ENCODE peak calls at places on chromosomes 2 and 18, in five cellular contexts. C is endothelial cell of umbilical vein, N is IMR-90, T is lower leg skin, S is hepatocyte. D is an unnamed sample.

GRCh38 chr2:152649997-152650396 is 67.3 kb downstream of the PRPF40A start:
- DNase-seq in C (no peak), N (no peak), S (no peak), T (no peak), D (no peak)

GRCh38 chr2:200619275-200619674 is 33.5 kb downstream of the AOX1 start:
- DNase-seq in N (peak; percentile 42), C (no peak), S (no peak), T (no peak), D (no peak)

GRCh38 chr2:119486196-119486827 is 38.0 kb downstream of the SCTR start:
- DNase-seq in S (peak; percentile 2), N (no peak), T (peak; percentile 7), C (no peak), D (no peak)

GRCh38 chr2:133485868-133486267 is 82.4 kb downstream of the NCKAP5 start:
- DNase-seq in C (no peak), N (no peak), T (no peak), S (no peak), D (no peak)

GRCh38 chr18:10518595-10519273 is 7.1 kb upstream of the NAPG start:
- DNase-seq in N (peak; percentile 36), T (peak; percentile 48), S (peak; percentile 63), C (peak; percentile 56), D (peak; percentile 73)

GRCh38 chr2:38499921-38500634 is 102.7 kb downstream of the HNRNPLL start:
- DNase-seq in N (no peak), T (no peak), S (no peak), C (no peak), D (peak; percentile 8)

GRCh38 chr2:159904565-159905281 is 106.7 kb upstream of the CD302 start:
- DNase-seq in T (peak; percentile 47), N (no peak), S (peak; percentile 80), C (peak; percentile 20), D (no peak)

GRCh38 chr2:27606611-27607010 is 22.2 kb downstream of the CCDC121 start:
- DNase-seq in S (no peak), N (peak; percentile 83), C (no peak), T (no peak), D (no peak)

GRCh38 chr18:1657888-1658287 is 753.2 kb downstream of the ADCYAP1 start:
- DNase-seq in T (no peak), N (no peak), S (no peak), C (no peak), D (no peak)

GRCh38 chr2:207073791-207074678 is 91.7 kb downstream of the KLF7 start:
- DNase-seq in T (no peak), N (peak; percentile 12), C (peak; percentile 70), S (no peak), D (peak; percentile 12)

GRCh38 chr18:70085641-70086040 is 119.8 kb downstream of the RTTN start:
- DNase-seq in S (no peak), C (no peak), T (no peak), N (no peak), D (no peak)

GRCh38 chr2:238967031-238967977 is 119.4 kb downstream of the TWIST2 start:
- DNase-seq in N (no peak), T (no peak), C (peak; percentile 65), S (no peak), D (no peak)

GRCh38 chr2:133040175-133040574 is 370.2 kb upstream of the LYPD1 start:
- DNase-seq in C (no peak), T (no peak), N (peak; percentile 76), S (no peak), D (no peak)

GRCh38 chr2:54429055-54429454 is 27.1 kb upstream of the SPTBN1 start:
- DNase-seq in N (no peak), T (no peak), S (no peak), C (peak; percentile 48), D (no peak)

GRCh38 chr2:39120771-39121522 is at the start of gene SOS1:
- DNase-seq in T (peak; percentile 94), S (peak; percentile 97), C (peak; percentile 95), N (peak; percentile 92), D (peak; percentile 94)

GRCh38 chr2:43101751-43102150 is 124.7 kb downstream of the ZFP36L2 start:
- DNase-seq in N (no peak), S (no peak), C (no peak), T (no peak), D (no peak)

GRCh38 chr2:69452687-69453086 is 15.5 kb upstream of the NFU1 start:
- DNase-seq in T (no peak), N (no peak), C (no peak), S (no peak), D (no peak)

GRCh38 chr2:70850905-70851304 is 15.3 kb upstream of the CD207 start:
- DNase-seq in S (no peak), C (no peak), N (no peak), T (no peak), D (no peak)

GRCh38 chr2:99032786-99033185 is 96.8 kb upstream of the CRACDL start:
- DNase-seq in C (no peak), N (no peak), S (no peak), T (no peak), D (no peak)

GRCh38 chr18:32688821-32689220 is 84.0 kb downstream of the KLHL14 start:
- DNase-seq in N (no peak), T (no peak), S (no peak), C (no peak), D (no peak)

GRCh38 chr18:62717059-62717849 is 1.9 kb downstream of the PHLPP1 start:
- DNase-seq in C (peak; percentile 58), T (peak; percentile 51), N (peak; percentile 71), S (peak; percentile 60), D (peak; percentile 77)

DNA sequence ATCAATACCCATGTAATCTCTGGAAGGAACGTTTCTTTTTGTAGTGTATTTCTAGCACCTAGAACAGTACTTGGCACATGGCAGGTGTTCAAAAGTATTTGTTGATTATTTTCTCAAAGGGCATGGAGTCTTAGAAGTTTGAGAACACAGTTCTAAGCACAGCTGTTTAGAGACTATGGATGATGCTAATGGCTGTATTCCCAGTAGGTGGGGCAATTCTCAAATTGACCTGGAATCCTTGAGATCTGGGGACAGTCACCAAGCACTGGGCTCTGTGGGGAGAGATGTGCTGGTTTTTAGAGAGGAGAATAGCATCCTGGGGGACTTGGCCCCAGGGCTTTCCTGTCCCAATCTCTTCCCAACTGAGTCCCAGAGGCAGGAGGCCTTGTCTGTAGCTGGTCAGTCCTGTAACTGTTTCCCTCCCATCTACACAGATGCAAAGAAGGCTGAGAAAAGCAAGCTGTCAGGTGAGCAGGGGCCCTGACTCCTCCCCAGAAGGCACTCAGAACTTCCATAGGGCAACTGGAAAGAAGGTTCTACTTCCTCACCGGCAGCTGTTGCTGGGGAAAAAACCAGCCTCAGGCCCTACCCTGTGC is 17.5 kb upstream of the IL36G start:
- DNase-seq in S (no peak), C (no peak), N (no peak), T (no peak), D (no peak)
- TF ChIP-seq CTCF in S (peak; percentile 5), C (no peak), N (no peak), T (no peak), D (peak; percentile 1)

GRCh38 chr2:36360834-36361233 is 5.3 kb downstream of the CRIM1 start:
- DNase-seq in C (no peak), S (no peak), N (no peak), T (no peak), D (no peak)
- H3K4me3 ChIP-seq in C (peak overlapping the region; percentile 96), S (no peak overlapping the region), N (no peak overlapping the region), T (no peak overlapping the region), D (no peak overlapping the region)

GRCh38 chr18:12947355-12948054 is at the start of gene SEH1L:
- DNase-seq in C (peak; percentile 98), N (peak; percentile 98), T (peak; percentile 99), S (peak; percentile 100), D (peak; percentile 99)
- TF ChIP-seq CTCF in C (no peak), N (no peak), T (no peak), S (no peak), D (no peak)

GRCh38 chr2:55923091-55923977 is at the start of gene EFEMP1:
- DNase-seq in N (peak; percentile 62), C (peak; percentile 87), T (peak; percentile 25), S (peak; percentile 80), D (peak; percentile 61)
- H3K4me3 ChIP-seq in N (peak within 1 kb of the TSS; percentile 92), C (peak within 1 kb of the TSS; percentile 97), T (peak within 1 kb of the TSS; percentile 53), S (peak within 1 kb of the TSS; percentile 96), D (peak within 1 kb of the TSS; percentile 83)

DNA sequence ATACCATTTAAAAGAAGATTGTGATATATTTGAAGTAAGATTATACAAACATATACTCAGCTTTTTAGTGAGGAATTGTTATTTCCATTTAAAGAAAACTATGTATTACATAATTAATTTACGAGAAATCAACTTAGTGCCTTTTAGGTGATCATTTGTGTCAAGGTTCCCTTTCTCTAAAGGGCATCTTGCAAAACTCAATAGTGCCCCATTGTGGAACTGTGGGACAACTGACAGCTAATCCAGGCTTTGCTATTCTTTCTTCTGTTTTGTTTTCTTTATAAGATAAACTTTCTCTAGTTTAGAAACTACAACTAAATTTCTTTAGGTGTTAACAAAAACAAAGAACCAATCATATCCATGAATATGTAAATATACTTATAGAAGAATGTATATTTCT is 24.3 kb upstream of the VIT start:
- DNase-seq in S (peak; percentile 26), C (peak; percentile 60), N (peak; percentile 69), T (no peak), D (peak; percentile 50)
- TF ChIP-seq CTCF in S (peak; percentile 60), C (peak; percentile 58), N (peak; percentile 73), T (no peak), D (peak; percentile 56)

GRCh38 chr2:108288534-108289106 is at the start of gene SULT1C2:
- DNase-seq in N (peak; percentile 12), S (peak; percentile 85), T (no peak), C (no peak), D (no peak)
- H3K4me3 ChIP-seq in N (no peak within 1 kb of the TSS), S (no peak within 1 kb of the TSS), T (no peak within 1 kb of the TSS), C (no peak within 1 kb of the TSS), D (no peak within 1 kb of the TSS)

GRCh38 chr2:24855022-24855622 is 61.9 kb downstream of the CENPO start:
- DNase-seq in S (no peak), C (no peak), N (no peak), T (no peak), D (peak; percentile 59)
- TF ChIP-seq CTCF in S (no peak), C (no peak), N (no peak), T (no peak), D (no peak)